ENCODE peak calls at places on chromosomes 2 and 18, in seven cellular contexts. C is Daoy, E is endothelial cell, L is AG20443, M is WTC11, T is GM04503, F is cardiac fibroblast. Z is an unnamed sample.

GRCh38 chr2:133993160-133993559 is 260.7 kb upstream of the MGAT5 start:
- DNase-seq in T (no peak), F (no peak), E (no peak), M (no peak), L (no peak), C (no peak), Z (no peak)

GRCh38 chr18:50163505-50163904 is 31.4 kb downstream of the MYO5B start:
- DNase-seq in E (no peak), F (no peak), L (no peak), T (no peak), M (no peak), C (no peak), Z (no peak)

GRCh38 chr2:31319391-31320175 is 85.6 kb downstream of the EHD3 start:
- DNase-seq in T (no peak), C (peak; percentile 72), E (no peak), F (peak; percentile 53), M (no peak), L (peak; percentile 25), Z (peak; percentile 51)

GRCh38 chr2:240322231-240322955 is 113.1 kb upstream of the GPC1 start:
- DNase-seq in T (no peak), F (peak; percentile 18), M (no peak), C (no peak), L (peak; percentile 32), E (no peak), Z (no peak)

GRCh38 chr2:177172034-177172880 is 40.3 kb upstream of the HNRNPA3 start:
- DNase-seq in M (no peak), E (no peak), L (peak; percentile 73), T (peak; percentile 58), F (peak; percentile 87), C (peak; percentile 87), Z (no peak)

GRCh38 chr2:39932198-39932597 is 153.1 kb upstream of the THUMPD2 start:
- DNase-seq in L (no peak), E (no peak), C (no peak), T (no peak), F (no peak), M (no peak), Z (no peak)

GRCh38 chr2:181678033-181678586 is 2.2 kb downstream of the NEUROD1 start:
- DNase-seq in F (peak; percentile 81), L (peak; percentile 77), E (peak; percentile 87), C (peak; percentile 71), T (no peak), M (peak; percentile 94), Z (peak; percentile 24)

GRCh38 chr2:30305235-30305634 is 73.9 kb downstream of the LBH start:
- DNase-seq in M (no peak), E (no peak), C (peak; percentile 37), T (peak; percentile 46), F (peak; percentile 63), L (peak; percentile 18), Z (no peak)

GRCh38 chr2:195672674-195673073 is 15.6 kb downstream of the SLC39A10 start:
- DNase-seq in L (no peak), M (no peak), T (no peak), C (no peak), F (no peak), E (no peak), Z (no peak)

GRCh38 chr2:207682557-207682956 is 28.9 kb upstream of the CCNYL1 start:
- DNase-seq in F (no peak), C (no peak), L (no peak), M (no peak), E (no peak), T (no peak), Z (no peak)

GRCh38 chr2:15571729-15572128 is 10.6 kb upstream of the NBAS start:
- DNase-seq in F (no peak), E (no peak), T (no peak), C (no peak), L (no peak), M (no peak), Z (no peak)

GRCh38 chr2:8312861-8313768 is 368.7 kb upstream of the ID2 start:
- DNase-seq in T (no peak), C (peak; percentile 28), E (no peak), L (no peak), F (no peak), M (no peak), Z (peak; percentile 27)

GRCh38 chr18:74832999-74833398 is 235.3 kb downstream of the ZNF407 start:
- DNase-seq in M (no peak), T (no peak), E (no peak), F (no peak), L (no peak), C (no peak), Z (no peak)

GRCh38 chr2:192500550-192501200 is 305.9 kb upstream of the TMEFF2 start:
- DNase-seq in C (peak; percentile 23), L (peak; percentile 19), F (peak; percentile 77), E (no peak), T (peak; percentile 1), M (no peak), Z (no peak)

GRCh38 chr18:10234912-10235439 is 219.5 kb upstream of the APCDD1 start:
- DNase-seq in F (peak; percentile 57), L (peak; percentile 78), M (no peak), T (peak; percentile 69), E (no peak), C (no peak), Z (no peak)

GRCh38 chr2:148614024-148614331 is 30.6 kb upstream of the EPC2 start:
- DNase-seq in M (peak; percentile 19), L (no peak), F (peak; percentile 10), E (no peak), T (no peak), C (peak; percentile 30), Z (no peak)

GRCh38 chr2:42602218-42602936 is 33.9 kb downstream of the MTA3 start:
- DNase-seq in C (no peak), T (no peak), E (no peak), F (no peak), M (no peak), L (no peak), Z (peak; percentile 26)

GRCh38 chr2:15260196-15260595 is 300.9 kb downstream of the NBAS start:
- DNase-seq in E (no peak), F (no peak), T (no peak), C (no peak), M (no peak), L (no peak), Z (no peak)

GRCh38 chr2:105261061-105261460 is 19.5 kb downstream of the GPR45 start:
- DNase-seq in E (no peak), F (peak; percentile 83), C (peak; percentile 93), T (peak; percentile 83), L (peak; percentile 94), M (no peak), Z (no peak)

GRCh38 chr2:64524604-64525322 is 635 bp downstream of the AFTPH start:
- DNase-seq in E (peak; percentile 55), L (peak; percentile 61), F (no peak), C (peak; percentile 29), T (no peak), M (no peak), Z (peak; percentile 38)

GRCh38 chr18:5546660-5547059 is 2.9 kb upstream of the EPB41L3 start:
- DNase-seq in M (peak; percentile 36), E (peak; percentile 41), C (peak; percentile 52), L (peak; percentile 75), T (no peak), F (peak; percentile 69), Z (no peak)